ENCODE peak calls at places on chromosome 3, in nine cellular contexts. P, B, D, L, X, I, V, E and U are unnamed samples.

GRCh38 chr3:118909751-118910150 is 124.9 kb downstream of the IGSF11 start:
- DNase-seq in P (no peak), B (no peak), D (no peak), L (no peak), X (no peak), I (no peak), V (no peak), E (no peak), U (no peak)

GRCh38 chr3:56884387-56884786 is 82.6 kb upstream of the ARHGEF3 start:
- DNase-seq in P (no peak), B (no peak), D (no peak), L (peak), X (no peak), I (no peak), V (no peak), E (no peak), U (no peak)

GRCh38 chr3:27657404-27657803 is 64.7 kb downstream of the EOMES start:
- DNase-seq in P (no peak), B (no peak), D (no peak), L (peak), X (no peak), I (no peak), V (no peak), E (no peak), U (no peak)

GRCh38 chr3:196341142-196341541 is 3.0 kb upstream of the TM4SF19 start:
- DNase-seq in P (no peak), B (no peak), D (no peak), L (peak), X (no peak), I (peak), V (no peak), E (peak), U (no peak)

GRCh38 chr3:125117631-125118191 is 61.9 kb upstream of the HEG1 start:
- DNase-seq in P (no peak), B (no peak), D (no peak), L (peak), X (no peak), I (no peak), V (no peak), E (no peak), U (no peak)

GRCh38 chr3:61268659-61269058 is 17.4 kb upstream of the FHIT start:
- DNase-seq in P (no peak), B (no peak), D (no peak), L (no peak), X (no peak), I (peak), V (no peak), E (no peak), U (no peak)

GRCh38 chr3:141308588-141309218 is 59.6 kb upstream of the ZBTB38 start:
- DNase-seq in P (no peak), B (no peak), D (no peak), L (peak), X (peak), I (no peak), V (no peak), E (peak), U (no peak)

GRCh38 chr3:61983479-61983878 is 389.9 kb downstream of the FEZF2 start:
- DNase-seq in P (no peak), B (no peak), D (no peak), L (no peak), X (no peak), I (no peak), V (no peak), E (no peak), U (no peak)

GRCh38 chr3:98326036-98326435 is 27.6 kb upstream of the OR5K4 start:
- DNase-seq in P (no peak), B (no peak), D (no peak), L (no peak), X (no peak), I (no peak), V (no peak), E (no peak), U (no peak)

GRCh38 chr3:115660646-115661442 is 37.5 kb downstream of the GAP43 start:
- DNase-seq in P (no peak), B (no peak), D (peak), L (peak), X (no peak), I (peak), V (no peak), E (no peak), U (no peak)

GRCh38 chr3:148435534-148435933 is 262.2 kb upstream of the AGTR1 start:
- DNase-seq in P (no peak), B (no peak), D (no peak), L (no peak), X (no peak), I (no peak), V (no peak), E (no peak), U (no peak)

GRCh38 chr3:194938845-194939531 is 253.3 kb downstream of the FAM43A start:
- DNase-seq in P (no peak), B (no peak), D (no peak), L (peak), X (peak), I (peak), V (no peak), E (peak), U (no peak)

GRCh38 chr3:139588450-139588849 is 48.9 kb upstream of the RBP1 start:
- DNase-seq in P (no peak), B (no peak), D (no peak), L (no peak), X (no peak), I (peak), V (peak), E (no peak), U (no peak)

GRCh38 chr3:156431334-156432121 is 123.4 kb downstream of the SSR3 start:
- DNase-seq in P (no peak), B (no peak), D (no peak), L (no peak), X (no peak), I (no peak), V (no peak), E (no peak), U (no peak)

GRCh38 chr3:171556574-171557145 is 96.5 kb upstream of the TNIK start:
- DNase-seq in P (no peak), B (no peak), D (no peak), L (no peak), X (no peak), I (no peak), V (peak), E (no peak), U (no peak)

GRCh38 chr3:185796431-185797107 is 28.3 kb downstream of the IGF2BP2 start:
- DNase-seq in P (no peak), B (no peak), D (no peak), L (peak), X (peak), I (no peak), V (no peak), E (peak), U (no peak)

GRCh38 chr3:196765454-196765853 is 25.8 kb downstream of the PAK2 start:
- DNase-seq in P (no peak), B (no peak), D (no peak), L (no peak), X (no peak), I (no peak), V (no peak), E (no peak), U (no peak)

GRCh38 chr3:101690972-101691371 is 4.5 kb upstream of the RPL24 start:
- DNase-seq in P (no peak), B (no peak), D (no peak), L (no peak), X (no peak), I (peak), V (peak), E (no peak), U (no peak)

GRCh38 chr3:17110665-17111396 is 226.1 kb downstream of the PLCL2 start:
- DNase-seq in P (no peak), B (no peak), D (no peak), L (no peak), X (no peak), I (no peak), V (no peak), E (no peak), U (no peak)

GRCh38 chr3:125200731-125201139 is 11.8 kb downstream of the SLC12A8 start:
- DNase-seq in P (no peak), B (no peak), D (no peak), L (no peak), X (no peak), I (no peak), V (no peak), E (no peak), U (no peak)

GRCh38 chr3:126661965-126662364 is 7.0 kb upstream of the TXNRD3 start:
- DNase-seq in P (no peak), B (no peak), D (no peak), L (no peak), X (no peak), I (no peak), V (no peak), E (no peak), U (no peak)

GRCh38 chr3:155232605-155233004 is 60.9 kb downstream of the STRIT1 start:
- DNase-seq in P (no peak), B (peak), D (peak), L (peak), X (peak), I (no peak), V (peak), E (peak), U (no peak)

GRCh38 chr3:189186093-189186492 is 14.3 kb downstream of the TPRG1 start:
- DNase-seq in P (no peak), B (peak), D (no peak), L (peak), X (no peak), I (no peak), V (no peak), E (peak), U (no peak)

GRCh38 chr3:43996379-43997301 is 245.0 kb upstream of the TOPAZ1 start:
- DNase-seq in P (no peak), B (no peak), D (no peak), L (peak), X (no peak), I (peak), V (peak), E (peak), U (no peak)

GRCh38 chr3:121961283-121961682 is 60.8 kb downstream of the ILDR1 start:
- DNase-seq in P (no peak), B (no peak), D (no peak), L (no peak), X (no peak), I (no peak), V (no peak), E (no peak), U (no peak)

GRCh38 chr3:43055806-43056770 is 49.8 kb downstream of the POMGNT2 start:
- DNase-seq in P (no peak), B (no peak), D (no peak), L (no peak), X (no peak), I (no peak), V (no peak), E (no peak), U (no peak)

DNA sequence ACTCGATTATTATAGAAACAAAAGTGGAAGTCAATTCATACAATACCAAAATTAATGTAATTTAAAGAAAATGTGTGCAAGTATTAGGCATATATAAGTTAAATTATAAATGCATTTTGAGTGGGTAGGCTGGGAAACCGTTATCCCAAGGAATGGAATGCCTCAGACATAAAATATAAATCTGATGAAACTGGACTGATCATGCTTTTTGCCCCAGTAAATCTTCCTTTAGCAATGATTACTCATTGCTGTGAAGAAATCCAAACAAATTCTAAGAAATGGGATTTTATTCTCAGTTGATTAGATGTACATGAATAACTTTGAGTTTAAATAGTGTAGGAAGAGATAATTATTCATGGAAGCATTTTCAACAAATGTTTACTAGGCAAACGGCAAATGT is 185.5 kb upstream of the KCNMB2 start:
- DNase-seq in P (no peak), B (no peak), D (no peak), L (peak), X (no peak), I (no peak), V (no peak), E (peak), U (no peak)
- H3K4me3 ChIP-seq in P (no peak), B (no peak), D (no peak), L (no peak), X (no peak), I (no peak), V (no peak), E (no peak), U (no peak)

DNA sequence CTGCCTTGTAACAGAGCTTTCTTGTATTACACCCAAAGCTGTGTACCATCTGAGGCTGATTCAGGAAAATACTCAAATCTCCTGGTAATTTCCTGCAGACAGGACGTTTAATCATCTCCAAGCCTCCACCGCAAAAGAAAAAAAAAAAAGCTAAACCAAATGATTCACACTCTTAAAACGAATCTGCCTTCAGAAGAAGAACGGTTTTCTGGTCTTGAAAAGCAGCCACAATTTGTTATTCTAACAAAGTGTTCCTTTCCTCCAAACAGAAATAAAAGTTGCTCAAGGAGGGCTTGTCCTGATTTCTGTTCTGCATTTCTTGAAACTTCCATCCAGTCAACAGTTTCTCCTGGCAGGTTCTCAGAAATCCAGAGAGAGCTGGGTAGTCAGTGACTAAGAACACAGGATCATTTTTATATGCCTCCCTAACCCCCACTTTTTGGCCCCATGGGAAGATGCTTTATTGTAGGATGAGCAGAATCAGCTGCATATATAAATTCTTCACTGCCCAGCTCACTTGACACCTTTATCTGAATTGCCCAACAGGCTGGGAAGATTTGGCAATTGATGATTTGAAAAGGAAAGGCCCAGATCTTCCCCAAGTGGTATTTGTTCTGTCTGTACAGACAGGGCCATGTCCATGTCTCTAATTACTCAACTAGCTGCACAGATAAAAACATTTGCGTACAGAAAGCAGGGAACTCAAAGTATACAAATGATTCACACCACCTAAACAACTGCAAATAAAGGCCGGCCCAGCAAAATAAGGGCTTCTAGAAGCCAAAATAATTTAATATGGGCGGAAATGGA is 41.0 kb upstream of the PRICKLE2 start:
- DNase-seq in P (no peak), B (no peak), D (peak), L (peak), X (peak), I (no peak), V (no peak), E (peak), U (no peak)
- H3K4me3 ChIP-seq in P (no peak), B (peak), D (peak), L (peak), X (peak), I (no peak), V (no peak), E (peak), U (no peak)

DNA sequence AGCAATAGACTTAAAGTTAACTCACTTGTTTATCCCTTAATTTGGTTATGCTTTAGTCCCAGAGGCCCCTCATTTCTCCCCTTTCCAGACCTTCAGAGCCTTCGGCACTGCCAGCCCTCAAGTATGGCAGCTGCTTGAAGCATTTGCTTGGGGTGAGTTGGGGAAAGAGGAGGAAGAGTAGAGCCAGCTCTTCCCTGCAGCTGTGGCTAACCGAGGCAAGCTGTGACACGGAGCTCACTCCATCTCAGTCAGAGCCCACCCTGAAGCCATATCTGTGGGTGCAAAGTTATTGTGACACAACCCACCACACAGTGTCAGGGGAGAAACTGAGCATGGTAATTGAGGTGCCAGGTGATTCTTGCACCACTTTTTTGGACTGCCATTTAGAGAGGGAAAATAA is 66.1 kb downstream of the FILIP1L start:
- DNase-seq in P (no peak), B (no peak), D (no peak), L (no peak), X (no peak), I (no peak), V (no peak), E (no peak), U (no peak)
- H3K4me3 ChIP-seq in P (no peak), B (no peak), D (no peak), L (no peak), X (no peak), I (no peak), V (peak), E (no peak), U (no peak)

GRCh38 chr3:64214697-64215018 is 10.6 kb downstream of the PRICKLE2 start:
- DNase-seq in P (no peak), B (peak), D (no peak), L (peak), X (no peak), I (peak), V (no peak), E (peak), U (no peak)
- H3K4me3 ChIP-seq in P (no peak), B (peak), D (peak), L (peak), X (no peak), I (no peak), V (no peak), E (no peak), U (no peak)

DNA sequence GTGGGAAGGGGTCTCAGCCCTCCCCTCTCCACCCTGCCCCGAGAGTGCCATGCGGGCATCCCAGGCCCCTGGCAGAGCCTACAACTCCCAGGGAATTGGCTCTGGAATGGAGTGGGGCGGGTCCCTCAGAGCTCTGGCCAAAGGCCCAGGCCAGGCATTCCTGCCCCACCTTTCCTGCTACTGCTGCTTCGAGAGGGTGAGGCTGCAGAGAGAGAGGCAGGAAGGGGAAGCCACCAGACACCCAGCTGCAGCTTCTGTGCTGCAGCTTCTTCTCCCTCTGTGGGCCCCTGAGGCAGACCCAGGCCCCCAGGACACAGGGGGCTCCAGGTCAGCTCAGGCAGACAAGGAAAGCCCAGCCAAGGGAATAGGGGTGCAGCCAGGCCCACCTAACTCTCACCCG is 2.7 kb downstream of the ALS2CL start:
- DNase-seq in P (no peak), B (no peak), D (no peak), L (peak), X (peak), I (no peak), V (no peak), E (no peak), U (no peak)
- H3K4me3 ChIP-seq in P (no peak), B (no peak), D (no peak), L (no peak), X (no peak), I (no peak), V (no peak), E (no peak), U (no peak)

GRCh38 chr3:51747840-51748239 is 31.2 kb downstream of the IQCF6 start:
- DNase-seq in P (no peak), B (no peak), D (no peak), L (no peak), X (no peak), I (no peak), V (no peak), E (no peak), U (no peak)

GRCh38 chr3:51750878-51751277 is 28.2 kb downstream of the IQCF6 start:
- DNase-seq in P (no peak), B (no peak), D (no peak), L (no peak), X (no peak), I (no peak), V (no peak), E (no peak), U (no peak)

GRCh38 chr3:51748327-51748726 is 30.7 kb downstream of the IQCF6 start:
- DNase-seq in P (no peak), B (no peak), D (no peak), L (no peak), X (no peak), I (no peak), V (no peak), E (no peak), U (no peak)

GRCh38 chr3:51751287-51751686 is 27.8 kb downstream of the IQCF6 start:
- DNase-seq in P (no peak), B (no peak), D (no peak), L (no peak), X (no peak), I (no peak), V (no peak), E (no peak), U (no peak)
- H3K4me3 ChIP-seq in P (no peak), B (no peak), D (no peak), L (no peak), X (no peak), I (no peak), V (no peak), E (no peak), U (no peak)

GRCh38 chr3:169968224-169968623 is 1.6 kb downstream of the SEC62 start:
- DNase-seq in P (no peak), B (no peak), D (no peak), L (no peak), X (no peak), I (no peak), V (no peak), E (no peak), U (no peak)
- H3K4me3 ChIP-seq in P (peak), B (peak), D (peak), L (peak), X (peak), I (peak), V (peak), E (peak), U (no peak)

GRCh38 chr3:10674593-10674992 is 141.4 kb upstream of the SLC6A11 start:
- DNase-seq in P (no peak), B (no peak), D (no peak), L (no peak), X (no peak), I (no peak), V (no peak), E (no peak), U (no peak)

GRCh38 chr3:10672422-10672821 is 143.6 kb upstream of the SLC6A11 start:
- DNase-seq in P (no peak), B (no peak), D (no peak), L (no peak), X (no peak), I (no peak), V (no peak), E (no peak), U (no peak)

GRCh38 chr3:10678796-10679376 is 137.1 kb upstream of the SLC6A11 start:
- DNase-seq in P (no peak), B (no peak), D (no peak), L (no peak), X (no peak), I (no peak), V (no peak), E (no peak), U (peak)

GRCh38 chr3:10680796-10681195 is 135.2 kb upstream of the SLC6A11 start:
- DNase-seq in P (no peak), B (no peak), D (no peak), L (no peak), X (no peak), I (no peak), V (no peak), E (no peak), U (no peak)

GRCh38 chr3:10676905-10677304 is 139.1 kb upstream of the SLC6A11 start:
- DNase-seq in P (no peak), B (no peak), D (no peak), L (no peak), X (no peak), I (no peak), V (no peak), E (no peak), U (no peak)
- H3K4me3 ChIP-seq in P (no peak), B (no peak), D (no peak), L (no peak), X (no peak), I (no peak), V (no peak), E (no peak), U (no peak)

DNA sequence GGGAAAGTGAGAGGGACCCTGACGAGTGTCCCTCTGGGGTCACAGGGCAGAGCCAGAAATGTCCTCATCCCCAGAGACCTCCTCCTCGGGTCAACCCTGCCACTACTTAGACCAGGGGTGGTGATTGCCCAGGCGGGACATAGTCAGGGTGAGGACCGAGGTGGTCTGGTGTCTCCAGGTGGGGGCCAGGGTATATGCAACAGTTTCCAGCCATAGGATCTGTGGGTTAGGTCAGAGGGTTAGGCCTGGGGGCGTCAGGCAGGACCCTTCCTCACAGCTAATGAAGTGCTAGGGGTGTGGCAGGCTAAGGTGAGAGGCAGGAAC is 22.3 kb upstream of the FBLN2 start:
- DNase-seq in P (no peak), B (no peak), D (no peak), L (no peak), X (no peak), I (no peak), V (no peak), E (no peak), U (no peak)
- H3K4me3 ChIP-seq in P (no peak), B (no peak), D (no peak), L (no peak), X (no peak), I (no peak), V (no peak), E (no peak), U (no peak)